ENCODE peak calls at places on chromosomes 6 and 20, in seven cellular contexts. One of them, this sample, is unnamed.

GRCh38 chr6:152723398-152723797 is 25.7 kb downstream of the MYCT1 start:
- DNase-seq in fibroblast of lung: no peak
- DNase-seq in Panc1: no peak
- DNase-seq in SJCRH30: no peak
- DNase-seq in right lobe of liver: no peak
- DNase-seq in lung: no peak
- DNase-seq in HCT116: no peak
- DNase-seq in this sample: no peak

GRCh38 chr6:83879746-83880145 is 20.3 kb downstream of the CYB5R4 start:
- DNase-seq in fibroblast of lung: no peak
- DNase-seq in Panc1: no peak
- DNase-seq in SJCRH30: no peak
- DNase-seq in right lobe of liver: no peak
- DNase-seq in lung: no peak
- DNase-seq in HCT116: no peak
- DNase-seq in this sample: no peak

GRCh38 chr6:1042583-1043457 is 269.1 kb upstream of the FOXQ1 start:
- DNase-seq in fibroblast of lung: no peak
- DNase-seq in Panc1: no peak
- DNase-seq in SJCRH30: no peak
- DNase-seq in right lobe of liver: no peak
- DNase-seq in lung: no peak
- DNase-seq in HCT116: no peak
- DNase-seq in this sample: no peak

GRCh38 chr6:12693122-12693521 is 23.4 kb upstream of the PHACTR1 start:
- DNase-seq in fibroblast of lung: no peak
- DNase-seq in Panc1: no peak
- DNase-seq in SJCRH30: no peak
- DNase-seq in right lobe of liver: no peak
- DNase-seq in lung: no peak
- DNase-seq in HCT116: no peak
- DNase-seq in this sample: no peak

GRCh38 chr6:77986380-77987034 is 333.7 kb downstream of the MEI4 start:
- DNase-seq in fibroblast of lung: no peak
- DNase-seq in Panc1: no peak
- DNase-seq in SJCRH30: no peak
- DNase-seq in right lobe of liver: no peak
- DNase-seq in lung: no peak
- DNase-seq in HCT116: no peak
- DNase-seq in this sample: no peak

GRCh38 chr6:134358320-134358719 is 40.4 kb upstream of the SGK1 start:
- DNase-seq in fibroblast of lung: peak; percentile 74
- DNase-seq in Panc1: no peak
- DNase-seq in SJCRH30: no peak
- DNase-seq in right lobe of liver: no peak
- DNase-seq in lung: peak; percentile 31
- DNase-seq in HCT116: no peak
- DNase-seq in this sample: no peak

GRCh38 chr6:166258854-166259276 is 49.3 kb downstream of the PRR18 start:
- DNase-seq in fibroblast of lung: no peak
- DNase-seq in Panc1: no peak
- DNase-seq in SJCRH30: no peak
- DNase-seq in right lobe of liver: no peak
- DNase-seq in lung: peak; percentile 59
- DNase-seq in HCT116: no peak
- DNase-seq in this sample: no peak

GRCh38 chr20:25081065-25081729 is 744 bp downstream of the VSX1 start:
- DNase-seq in fibroblast of lung: no peak
- DNase-seq in Panc1: no peak
- DNase-seq in SJCRH30: no peak
- DNase-seq in right lobe of liver: no peak
- DNase-seq in lung: no peak
- DNase-seq in HCT116: no peak
- DNase-seq in this sample: no peak

GRCh38 chr6:16725145-16725864 is 36.0 kb downstream of the ATXN1 start:
- DNase-seq in fibroblast of lung: peak; percentile 87
- DNase-seq in Panc1: peak; percentile 80
- DNase-seq in SJCRH30: no peak
- DNase-seq in right lobe of liver: no peak
- DNase-seq in lung: no peak
- DNase-seq in HCT116: no peak
- DNase-seq in this sample: no peak

GRCh38 chr6:4510906-4511625 is 265.1 kb upstream of the CDYL start:
- DNase-seq in fibroblast of lung: no peak
- DNase-seq in Panc1: no peak
- DNase-seq in SJCRH30: peak; percentile 93
- DNase-seq in right lobe of liver: no peak
- DNase-seq in lung: no peak
- DNase-seq in HCT116: no peak
- DNase-seq in this sample: no peak

GRCh38 chr6:33297956-33298772 is 578 bp downstream of the RGL2 start:
- DNase-seq in fibroblast of lung: peak; percentile 78
- DNase-seq in Panc1: no peak
- DNase-seq in SJCRH30: peak; percentile 78
- DNase-seq in right lobe of liver: peak; percentile 73
- DNase-seq in lung: peak; percentile 83
- DNase-seq in HCT116: peak; percentile 80
- DNase-seq in this sample: peak; percentile 74

GRCh38 chr6:40634429-40634828 is 47.3 kb upstream of the LRFN2 start:
- DNase-seq in fibroblast of lung: no peak
- DNase-seq in Panc1: no peak
- DNase-seq in SJCRH30: no peak
- DNase-seq in right lobe of liver: no peak
- DNase-seq in lung: no peak
- DNase-seq in HCT116: no peak
- DNase-seq in this sample: peak; percentile 34

GRCh38 chr20:4136967-4137334 is 121.6 kb upstream of the RNF24 start:
- DNase-seq in fibroblast of lung: no peak
- DNase-seq in Panc1: no peak
- DNase-seq in SJCRH30: no peak
- DNase-seq in right lobe of liver: no peak
- DNase-seq in lung: no peak
- DNase-seq in HCT116: no peak
- DNase-seq in this sample: no peak

GRCh38 chr6:113969888-113970807 is 800 bp downstream of the HDAC2 start:
- DNase-seq in fibroblast of lung: peak; percentile 31
- DNase-seq in Panc1: no peak
- DNase-seq in SJCRH30: peak; percentile 74
- DNase-seq in right lobe of liver: peak; percentile 79
- DNase-seq in lung: peak; percentile 48
- DNase-seq in HCT116: no peak
- DNase-seq in this sample: peak; percentile 48

GRCh38 chr6:68638225-68638900 is 3.3 kb downstream of the ADGRB3 start:
- DNase-seq in fibroblast of lung: peak; percentile 74
- DNase-seq in Panc1: no peak
- DNase-seq in SJCRH30: peak; percentile 12
- DNase-seq in right lobe of liver: no peak
- DNase-seq in lung: no peak
- DNase-seq in HCT116: no peak
- DNase-seq in this sample: no peak

GRCh38 chr20:32966382-32966781 is 37.9 kb downstream of the SUN5 start:
- DNase-seq in fibroblast of lung: no peak
- DNase-seq in Panc1: no peak
- DNase-seq in SJCRH30: no peak
- DNase-seq in right lobe of liver: no peak
- DNase-seq in lung: no peak
- DNase-seq in HCT116: no peak
- DNase-seq in this sample: no peak

GRCh38 chr20:42524058-42524457 is 665.6 kb downstream of the PTPRT start:
- DNase-seq in fibroblast of lung: no peak
- DNase-seq in Panc1: no peak
- DNase-seq in SJCRH30: no peak
- DNase-seq in right lobe of liver: no peak
- DNase-seq in lung: no peak
- DNase-seq in HCT116: no peak
- DNase-seq in this sample: no peak

GRCh38 chr6:101462576-101462975 is 69.1 kb downstream of the GRIK2 start:
- DNase-seq in fibroblast of lung: no peak
- DNase-seq in Panc1: no peak
- DNase-seq in SJCRH30: no peak
- DNase-seq in right lobe of liver: no peak
- DNase-seq in lung: no peak
- DNase-seq in HCT116: no peak
- DNase-seq in this sample: no peak

GRCh38 chr6:167956983-167957492 is 40.4 kb upstream of the KIF25 start:
- DNase-seq in fibroblast of lung: no peak
- DNase-seq in Panc1: no peak
- DNase-seq in SJCRH30: no peak
- DNase-seq in right lobe of liver: no peak
- DNase-seq in lung: no peak
- DNase-seq in HCT116: no peak
- DNase-seq in this sample: no peak

GRCh38 chr6:121516331-121516730 is 80.9 kb downstream of the GJA1 start:
- DNase-seq in fibroblast of lung: no peak
- DNase-seq in Panc1: no peak
- DNase-seq in SJCRH30: no peak
- DNase-seq in right lobe of liver: no peak
- DNase-seq in lung: no peak
- DNase-seq in HCT116: no peak
- DNase-seq in this sample: no peak

GRCh38 chr6:25227854-25228253 is 51.3 kb upstream of the CARMIL1 start:
- DNase-seq in fibroblast of lung: no peak
- DNase-seq in Panc1: no peak
- DNase-seq in SJCRH30: no peak
- DNase-seq in right lobe of liver: no peak
- DNase-seq in lung: no peak
- DNase-seq in HCT116: no peak
- DNase-seq in this sample: no peak

GRCh38 chr20:40932436-40932835 is 96.2 kb upstream of the TOP1 start:
- DNase-seq in fibroblast of lung: no peak
- DNase-seq in Panc1: no peak
- DNase-seq in SJCRH30: no peak
- DNase-seq in right lobe of liver: no peak
- DNase-seq in lung: no peak
- DNase-seq in HCT116: no peak
- DNase-seq in this sample: no peak

GRCh38 chr6:31401403-31401802 is 2.0 kb upstream of the MICA start:
- DNase-seq in fibroblast of lung: peak; percentile 76
- DNase-seq in Panc1: no peak
- DNase-seq in SJCRH30: peak; percentile 68
- DNase-seq in right lobe of liver: no peak
- DNase-seq in lung: peak; percentile 65
- DNase-seq in HCT116: peak; percentile 62
- DNase-seq in this sample: no peak

GRCh38 chr20:63612276-63612931 is 14.5 kb downstream of the GMEB2 start:
- DNase-seq in fibroblast of lung: peak; percentile 8
- DNase-seq in Panc1: no peak
- DNase-seq in SJCRH30: no peak
- DNase-seq in right lobe of liver: no peak
- DNase-seq in lung: no peak
- DNase-seq in HCT116: no peak
- DNase-seq in this sample: no peak

GRCh38 chr6:96014846-96015245 is 928 bp upstream of the FUT9 start:
- DNase-seq in fibroblast of lung: no peak
- DNase-seq in Panc1: no peak
- DNase-seq in SJCRH30: no peak
- DNase-seq in right lobe of liver: no peak
- DNase-seq in lung: no peak
- DNase-seq in HCT116: no peak
- DNase-seq in this sample: no peak

GRCh38 chr6:96015321-96015790 is 418 bp upstream of the FUT9 start:
- DNase-seq in fibroblast of lung: no peak
- DNase-seq in Panc1: no peak
- DNase-seq in SJCRH30: no peak
- DNase-seq in right lobe of liver: peak; percentile 38
- DNase-seq in lung: no peak
- DNase-seq in HCT116: no peak
- DNase-seq in this sample: peak; percentile 39

GRCh38 chr6:96015791-96016776 is at the start of gene FUT9:
- DNase-seq in fibroblast of lung: no peak
- DNase-seq in Panc1: no peak
- DNase-seq in SJCRH30: no peak
- DNase-seq in right lobe of liver: peak; percentile 41
- DNase-seq in lung: no peak
- DNase-seq in HCT116: no peak
- DNase-seq in this sample: peak; percentile 88

GRCh38 chr6:96013531-96013930 is 2.2 kb upstream of the FUT9 start:
- DNase-seq in fibroblast of lung: no peak
- DNase-seq in Panc1: no peak
- DNase-seq in SJCRH30: no peak
- DNase-seq in right lobe of liver: no peak
- DNase-seq in lung: no peak
- DNase-seq in HCT116: no peak
- DNase-seq in this sample: no peak

GRCh38 chr6:96016781-96017180 is 1.0 kb downstream of the FUT9 start:
- DNase-seq in fibroblast of lung: no peak
- DNase-seq in Panc1: no peak
- DNase-seq in SJCRH30: no peak
- DNase-seq in right lobe of liver: no peak
- DNase-seq in lung: no peak
- DNase-seq in HCT116: no peak
- DNase-seq in this sample: no peak
- H3K4me3 ChIP-seq in fibroblast of lung: no peak overlapping the region
- H3K4me3 ChIP-seq in Panc1: no peak overlapping the region
- H3K4me3 ChIP-seq in SJCRH30: no peak overlapping the region
- H3K4me3 ChIP-seq in right lobe of liver: no peak overlapping the region
- H3K4me3 ChIP-seq in lung: no peak overlapping the region
- H3K4me3 ChIP-seq in HCT116: no peak overlapping the region
- H3K4me3 ChIP-seq in this sample: peak overlapping the region; percentile 60

GRCh38 chr6:29216528-29216927 is 45.8 kb downstream of the OR2J2 start:
- DNase-seq in fibroblast of lung: no peak
- DNase-seq in Panc1: no peak
- DNase-seq in SJCRH30: no peak
- DNase-seq in right lobe of liver: no peak
- DNase-seq in lung: no peak
- DNase-seq in HCT116: no peak
- DNase-seq in this sample: no peak
- H3K4me3 ChIP-seq in fibroblast of lung: no peak overlapping the region
- H3K4me3 ChIP-seq in Panc1: no peak overlapping the region
- H3K4me3 ChIP-seq in SJCRH30: no peak overlapping the region
- H3K4me3 ChIP-seq in right lobe of liver: no peak overlapping the region
- H3K4me3 ChIP-seq in lung: no peak overlapping the region
- H3K4me3 ChIP-seq in HCT116: no peak overlapping the region
- H3K4me3 ChIP-seq in this sample: no peak overlapping the region

GRCh38 chr6:109096198-109096597 is 891 bp downstream of the CEP57L1 start:
- DNase-seq in fibroblast of lung: no peak
- DNase-seq in Panc1: no peak
- DNase-seq in SJCRH30: no peak
- DNase-seq in right lobe of liver: no peak
- DNase-seq in lung: no peak
- DNase-seq in HCT116: no peak
- DNase-seq in this sample: no peak
- H3K4me3 ChIP-seq in fibroblast of lung: peak overlapping the region; percentile 93
- H3K4me3 ChIP-seq in Panc1: peak overlapping the region; percentile 64
- H3K4me3 ChIP-seq in SJCRH30: peak overlapping the region; percentile 86
- H3K4me3 ChIP-seq in right lobe of liver: peak overlapping the region; percentile 57
- H3K4me3 ChIP-seq in lung: no peak overlapping the region
- H3K4me3 ChIP-seq in HCT116: peak overlapping the region; percentile 73
- H3K4me3 ChIP-seq in this sample: peak overlapping the region; percentile 46

DNA sequence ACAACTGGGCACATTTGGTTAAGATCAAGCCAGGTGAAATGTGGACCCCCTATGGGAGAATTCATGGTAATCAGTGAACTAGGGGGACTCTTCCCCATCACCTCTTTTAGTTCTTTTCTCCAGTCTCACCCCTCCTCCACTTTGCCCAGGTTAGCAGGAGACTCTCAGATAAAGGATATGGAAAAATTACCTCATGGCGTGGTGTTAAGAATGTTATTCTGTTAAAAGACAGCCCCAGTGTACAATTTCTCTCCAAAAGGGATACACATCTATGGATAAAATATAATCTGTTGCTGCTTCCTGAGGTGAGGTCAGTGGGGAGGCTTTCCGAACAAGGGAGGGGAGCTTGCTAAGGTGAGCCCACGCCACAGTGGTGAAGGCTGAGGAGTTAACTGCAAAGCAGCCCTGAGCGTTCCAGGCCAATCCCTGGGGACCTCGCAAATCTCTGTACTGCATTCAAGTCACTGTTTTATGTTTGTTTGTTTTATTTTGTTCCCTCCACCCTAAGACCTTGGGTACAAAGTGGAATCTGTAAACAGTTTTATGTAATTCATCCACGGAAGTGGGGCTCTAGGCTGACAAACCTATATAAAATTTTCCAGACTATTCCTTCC is 52.0 kb downstream of the ADGRF1 start:
- DNase-seq in fibroblast of lung: no peak
- DNase-seq in Panc1: no peak
- DNase-seq in SJCRH30: peak; percentile 16
- DNase-seq in right lobe of liver: no peak
- DNase-seq in lung: no peak
- DNase-seq in HCT116: no peak
- DNase-seq in this sample: no peak
- H3K4me3 ChIP-seq in fibroblast of lung: no peak overlapping the region
- H3K4me3 ChIP-seq in Panc1: no peak overlapping the region
- H3K4me3 ChIP-seq in SJCRH30: no peak overlapping the region
- H3K4me3 ChIP-seq in right lobe of liver: no peak overlapping the region
- H3K4me3 ChIP-seq in lung: no peak overlapping the region
- H3K4me3 ChIP-seq in HCT116: no peak overlapping the region
- H3K4me3 ChIP-seq in this sample: no peak overlapping the region

This sample was measured in pancreas.